ENCODE peak calls at places on chromosomes 3 and 15, in seven cellular contexts. O, C, Q, R, A, V and I are unnamed samples.

GRCh38 chr3:14877404-14877803 is 58.6 kb downstream of the FGD5 start:
- DNase-seq in O (peak; percentile 5), C (no peak), Q (no peak), R (no peak), A (no peak), V (no peak), I (no peak)

GRCh38 chr15:41848595-41848994 is 9.9 kb downstream of the PLA2G4B start:
- DNase-seq in O (peak; percentile 60), C (no peak), Q (no peak), R (no peak), A (no peak), V (peak; percentile 54), I (no peak)

GRCh38 chr3:23754215-23754614 is 51.5 kb upstream of the UBE2E1 start:
- DNase-seq in O (no peak), C (no peak), Q (no peak), R (no peak), A (no peak), V (no peak), I (no peak)

GRCh38 chr15:90046846-90047481 is 45.8 kb downstream of the ZNF710 start:
- DNase-seq in O (no peak), C (no peak), Q (no peak), R (peak; percentile 63), A (no peak), V (no peak), I (peak; percentile 73)

GRCh38 chr3:138296639-138297038 is 33.0 kb downstream of the NME9 start:
- DNase-seq in O (no peak), C (no peak), Q (no peak), R (no peak), A (no peak), V (peak; percentile 23), I (no peak)

GRCh38 chr3:195438371-195438770 is 4.4 kb downstream of the ACAP2 start:
- DNase-seq in O (no peak), C (no peak), Q (peak; percentile 26), R (no peak), A (no peak), V (no peak), I (peak; percentile 80)

GRCh38 chr3:105862217-105862616 is 6.6 kb downstream of the CBLB start:
- DNase-seq in O (no peak), C (no peak), Q (no peak), R (peak; percentile 93), A (no peak), V (no peak), I (no peak)

GRCh38 chr15:40069178-40070165 is 30.5 kb upstream of the SRP14 start:
- DNase-seq in O (no peak), C (no peak), Q (peak; percentile 77), R (peak; percentile 64), A (peak; percentile 94), V (no peak), I (peak; percentile 95)

GRCh38 chr3:13600950-13601691 is 52.2 kb downstream of the FBLN2 start:
- DNase-seq in O (no peak), C (no peak), Q (peak; percentile 76), R (no peak), A (no peak), V (no peak), I (no peak)

GRCh38 chr15:35702946-35703495 is 157.1 kb upstream of the DPH6 start:
- DNase-seq in O (no peak), C (no peak), Q (no peak), R (no peak), A (no peak), V (no peak), I (no peak)

GRCh38 chr3:108430540-108430939 is 79.9 kb downstream of the MYH15 start:
- DNase-seq in O (no peak), C (no peak), Q (no peak), R (no peak), A (no peak), V (no peak), I (no peak)